ENCODE peak calls at places on chromosomes 5 and 9, in five cellular contexts. J is GM12878, Q is HepG2, G is K562, C is H1. H is an unnamed sample. For H3K36me3, the result is how much of the 10 kb centered on the place peaks cover.

GRCh38 chr5:3904584-3904983 is 309.0 kb downstream of the IRX1 start:
- DNase-seq in Q (no peak), C (no peak), G (no peak), J (no peak), H (no peak)

GRCh38 chr5:137039939-137040515 is 459.1 kb downstream of the SPOCK1 start:
- DNase-seq in Q (no peak), G (no peak), J (no peak), C (no peak), H (no peak)

GRCh38 chr9:136597965-136598364 is 52.1 kb upstream of the NOTCH1 start:
- DNase-seq in Q (no peak), G (no peak), J (no peak), C (no peak), H (no peak)

GRCh38 chr9:14170973-14171596 is 142.9 kb downstream of the NFIB start:
- DNase-seq in Q (no peak), J (no peak), C (no peak), G (no peak), H (no peak)

GRCh38 chr5:34476941-34477565 is 179.1 kb upstream of the RAI14 start:
- DNase-seq in Q (no peak), C (no peak), G (no peak), J (no peak), H (no peak)

GRCh38 chr5:150582281-150582791 is 58.1 kb upstream of the SYNPO start:
- DNase-seq in Q (peak), J (no peak), C (no peak), G (no peak), H (no peak)

GRCh38 chr5:150469718-150470470 is 20.4 kb upstream of the RPS14 start:
- DNase-seq in C (no peak), G (no peak), Q (no peak), J (no peak), H (no peak)

GRCh38 chr9:132242621-132243155 is 80.8 kb downstream of the NTNG2 start:
- DNase-seq in Q (no peak), G (no peak), J (no peak), C (no peak), H (no peak)

GRCh38 chr9:132586830-132587483 is 4.6 kb downstream of the BARHL1 start:
- DNase-seq in C (no peak), G (no peak), J (no peak), Q (no peak), H (no peak)

GRCh38 chr9:37987467-37987981 is 81.5 kb downstream of the SHB start:
- DNase-seq in Q (no peak), J (no peak), G (no peak), C (no peak), H (no peak)

GRCh38 chr5:157971466-157972324 is 112.8 kb upstream of the CLINT1 start:
- DNase-seq in J (no peak), Q (no peak), C (no peak), G (no peak), H (no peak)

GRCh38 chr5:16726538-16726946 is 109.7 kb upstream of the RETREG1 start:
- DNase-seq in J (peak), G (no peak), C (no peak), Q (no peak), H (no peak)

GRCh38 chr9:137762414-137763061 is 115.0 kb upstream of the CACNA1B start:
- DNase-seq in Q (no peak), G (no peak), J (peak), C (no peak), H (no peak)

GRCh38 chr9:127280880-127281660 is 16.5 kb downstream of the GARNL3 start:
- DNase-seq in C (no peak), Q (no peak), G (no peak), J (no peak), H (no peak)

GRCh38 chr9:127282611-127283010 is 18.0 kb downstream of the GARNL3 start:
- DNase-seq in J (no peak), G (no peak), Q (no peak), C (no peak), H (no peak)

GRCh38 chr9:127285957-127286356 is 21.4 kb downstream of the GARNL3 start:
- DNase-seq in J (no peak), G (no peak), Q (peak), C (no peak), H (no peak)

GRCh38 chr9:127281887-127282286 is 17.3 kb downstream of the GARNL3 start:
- DNase-seq in Q (no peak), J (no peak), C (no peak), G (no peak), H (no peak)

GRCh38 chr9:127283917-127284316 is 19.3 kb downstream of the GARNL3 start:
- DNase-seq in G (no peak), Q (no peak), J (no peak), C (no peak), H (no peak)
- TF ChIP-seq SRF in G (no peak), Q (no peak), J (no peak), C (no peak), H (no peak)

DNA sequence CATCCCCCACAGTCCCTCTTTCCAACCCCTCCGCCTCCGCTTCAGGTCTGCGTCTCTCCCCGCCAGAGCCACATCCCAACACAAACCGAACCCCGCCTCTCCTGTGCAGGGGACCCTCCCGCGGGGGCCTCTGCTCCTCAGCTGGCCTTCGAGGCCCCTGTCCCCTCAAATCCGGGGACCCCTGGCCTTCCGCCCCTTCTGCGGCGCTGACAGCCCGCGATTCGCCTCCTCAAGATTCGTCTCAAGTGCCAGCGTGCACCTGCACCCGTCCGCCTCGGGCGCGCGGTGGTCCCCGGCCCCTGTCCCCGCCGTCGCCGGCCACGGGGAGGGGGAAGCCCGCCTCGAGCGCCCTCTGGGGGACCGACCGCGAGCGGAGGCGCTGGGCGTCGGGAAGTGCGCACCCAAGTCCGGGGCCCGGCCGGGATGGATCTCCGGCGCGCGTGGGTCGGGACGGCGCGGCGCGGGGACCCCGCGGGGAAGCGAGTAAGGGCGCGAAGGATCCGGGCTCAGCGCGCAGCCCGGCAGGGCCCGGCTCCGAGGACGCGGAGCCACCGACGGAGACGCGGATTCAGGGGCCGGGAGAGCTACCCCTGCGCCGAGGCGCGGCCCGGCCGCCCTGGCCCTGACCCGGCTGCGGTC is 623 bp downstream of the FLT4 start:
- DNase-seq in G (peak), J (no peak), Q (no peak), C (no peak), H (no peak)
- H3K4me3 ChIP-seq in G (peak), J (no peak), Q (no peak), C (peak), H (no peak)

DNA sequence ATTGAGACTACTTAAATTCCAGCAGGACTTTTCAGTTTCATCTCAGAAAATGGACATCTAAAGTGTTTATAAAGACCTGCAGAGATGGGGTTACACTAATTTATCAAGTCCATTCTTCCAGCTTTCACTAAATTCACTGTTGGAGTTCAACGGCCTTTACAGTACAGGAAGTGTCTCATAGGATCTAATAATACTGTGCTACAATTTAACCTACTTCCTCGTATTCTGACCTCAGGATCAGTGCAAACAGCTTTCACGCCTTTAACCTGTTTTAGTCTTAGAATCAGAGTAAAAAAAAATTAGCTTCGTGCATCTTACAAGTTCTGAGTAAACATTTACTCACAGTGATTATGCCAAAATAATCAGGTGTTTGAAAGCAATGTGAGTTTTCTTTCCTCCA is 632.6 kb upstream of the DMAC1 start:
- DNase-seq in J (no peak), Q (no peak), G (no peak), C (no peak), H (no peak)
- H3K36me3 ChIP-seq in J (under half), Q (under half), G (under half), C (under half), H (under half)

GRCh38 chr5:74587895-74588294 is 52.6 kb downstream of the ENC1 start:
- DNase-seq in J (no peak), G (no peak), C (no peak), Q (no peak), H (no peak)

GRCh38 chr5:74587300-74587699 is 53.2 kb downstream of the ENC1 start:
- DNase-seq in J (no peak), G (no peak), C (no peak), Q (no peak), H (no peak)

GRCh38 chr5:74588415-74588814 is 52.1 kb downstream of the ENC1 start:
- DNase-seq in J (no peak), G (no peak), Q (no peak), C (no peak), H (no peak)

GRCh38 chr5:74589204-74590056 is 51.1 kb downstream of the ENC1 start:
- DNase-seq in G (no peak), C (no peak), Q (no peak), J (no peak), H (no peak)

GRCh38 chr5:74586831-74587230 is 53.7 kb downstream of the ENC1 start:
- DNase-seq in Q (no peak), J (no peak), C (no peak), G (no peak), H (no peak)
- TF ChIP-seq SRF in Q (no peak), J (no peak), C (no peak), G (no peak), H (no peak)

GRCh38 chr5:57298295-57298984 is 124.6 kb downstream of the GPBP1 start:
- DNase-seq in J (peak), C (no peak), Q (peak), G (peak), H (peak)
- H3K4me3 ChIP-seq in J (peak), C (no peak), Q (no peak), G (no peak), H (no peak)

GRCh38 chr5:132259061-132259851 is 1.8 kb downstream of the PDLIM4 start:
- DNase-seq in C (no peak), J (no peak), Q (no peak), G (peak), H (no peak)
- H3K36me3 ChIP-seq in C (under half), J (under half), Q (under half), G (under half), H (under half)

DNA sequence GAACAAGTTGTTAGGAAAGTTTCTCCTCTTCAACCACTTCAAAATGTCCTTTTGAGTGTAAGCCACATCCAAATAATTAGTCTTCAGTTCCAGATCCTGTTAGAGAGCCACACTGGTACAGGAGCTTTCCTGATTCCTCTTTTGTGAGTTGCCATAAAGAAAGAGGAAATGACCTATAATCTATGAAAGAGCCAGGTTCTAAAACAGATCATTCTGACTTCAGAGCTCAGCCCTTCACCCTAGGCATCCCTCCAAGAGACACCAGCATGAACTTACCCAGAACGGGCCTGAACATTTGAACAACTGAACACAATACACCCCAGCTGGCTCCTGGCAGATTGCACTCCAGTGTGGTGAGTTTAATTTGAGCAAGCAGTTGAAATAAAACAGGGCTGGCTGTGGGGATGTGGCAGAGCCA is 25.7 kb downstream of the SLC1A1 start:
- DNase-seq in G (no peak), Q (no peak), J (peak), C (no peak), H (no peak)
- TF ChIP-seq SRF in G (no peak), Q (no peak), J (no peak), C (no peak), H (no peak)

DNA sequence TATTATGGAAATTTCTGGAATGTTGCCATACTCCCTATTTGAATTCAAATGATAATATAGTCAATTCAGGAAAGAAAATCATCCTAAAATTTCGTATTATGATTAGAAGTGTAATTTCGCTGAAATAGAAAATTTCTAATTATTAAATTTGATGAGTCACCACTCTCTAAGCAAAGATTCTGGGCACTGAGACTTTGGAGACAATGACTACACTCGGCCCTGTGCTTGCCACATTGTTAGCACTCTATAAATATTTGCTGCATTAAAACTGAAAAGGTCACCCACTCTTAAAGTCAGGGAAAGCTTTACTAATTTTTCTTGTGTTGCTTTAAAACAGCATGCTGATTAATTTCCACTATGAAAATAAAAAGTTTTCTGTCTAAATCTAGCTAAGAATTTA is 240.3 kb downstream of the TLE4 start:
- DNase-seq in J (no peak), Q (no peak), G (no peak), C (no peak), H (no peak)
- H3K4me3 ChIP-seq in J (no peak), Q (no peak), G (no peak), C (no peak), H (no peak)

GRCh38 chr9:124346347-124347163 is 68.7 kb downstream of the PSMB7 start:
- DNase-seq in J (no peak), Q (no peak), G (no peak), C (no peak), H (no peak)
- H3K36me3 ChIP-seq in J (half or more), Q (half or more), G (half or more), C (under half), H (under half)

DNA sequence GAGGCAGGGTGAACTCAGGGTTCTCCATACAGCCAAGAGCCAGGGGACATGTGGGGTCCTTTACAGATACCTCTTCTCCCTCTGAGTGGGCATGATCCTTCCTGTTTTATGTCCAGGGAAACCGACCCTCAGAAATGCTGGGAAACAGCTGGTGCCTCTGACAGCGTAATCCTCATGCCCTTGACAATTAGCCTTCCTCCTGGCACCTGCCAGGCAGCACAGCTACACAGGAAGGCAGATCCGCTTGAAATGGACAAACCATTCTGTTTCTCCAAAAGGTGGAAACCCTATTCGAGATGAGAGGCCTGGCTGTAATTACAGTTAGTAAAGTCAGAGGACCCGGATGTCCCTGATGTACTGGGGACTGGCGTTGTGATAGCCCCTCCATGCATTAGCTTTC is 7.2 kb downstream of the ERGIC1 start:
- DNase-seq in J (no peak), C (no peak), G (no peak), Q (no peak), H (no peak)
- TF ChIP-seq SRF in J (no peak), C (no peak), G (no peak), Q (no peak), H (no peak)